ENCODE peak calls at places on chromosomes 12 and 14, in eight cellular contexts. P, M, D, U, F, V, G and J are unnamed samples.

GRCh38 chr12:115866909-115867525 is 410.5 kb downstream of the MED13L start:
- DNase-seq in P (no peak), M (no peak), D (no peak), U (peak; percentile 54), F (no peak), V (no peak), G (no peak), J (peak; percentile 6)

GRCh38 chr14:73752297-73752992 is 38.3 kb upstream of the PNMA1 start:
- DNase-seq in P (peak; percentile 66), M (no peak), D (peak; percentile 45), U (peak; percentile 81), F (no peak), V (peak; percentile 70), G (peak; percentile 72), J (peak; percentile 47)

GRCh38 chr12:49187184-49187583 is 1.7 kb downstream of the TUBA1A start:
- DNase-seq in P (no peak), M (no peak), D (peak; percentile 61), U (peak; percentile 38), F (no peak), V (peak; percentile 31), G (no peak), J (peak; percentile 52)

GRCh38 chr12:14156606-14157005 is 175.2 kb upstream of the GRIN2B start:
- DNase-seq in P (no peak), M (no peak), D (no peak), U (no peak), F (no peak), V (no peak), G (no peak), J (no peak)

GRCh38 chr12:42129595-42130204 is 15.0 kb downstream of the GXYLT1 start:
- DNase-seq in P (no peak), M (peak; percentile 58), D (peak; percentile 80), U (peak; percentile 63), F (peak; percentile 39), V (no peak), G (no peak), J (peak; percentile 85)

GRCh38 chr12:119715268-119715620 is 47.3 kb downstream of the PRKAB1 start:
- DNase-seq in P (no peak), M (no peak), D (peak; percentile 7), U (no peak), F (no peak), V (no peak), G (no peak), J (no peak)

GRCh38 chr12:21627924-21628323 is 23.3 kb upstream of the GYS2 start:
- DNase-seq in P (no peak), M (peak; percentile 30), D (no peak), U (no peak), F (peak; percentile 40), V (no peak), G (no peak), J (no peak)

GRCh38 chr12:89862511-89863331 is 154.1 kb upstream of the ATP2B1 start:
- DNase-seq in P (peak; percentile 33), M (no peak), D (no peak), U (peak; percentile 51), F (peak; percentile 70), V (no peak), G (no peak), J (no peak)

GRCh38 chr14:104227806-104228205 is 89.4 kb downstream of the KIF26A start:
- DNase-seq in P (no peak), M (no peak), D (no peak), U (no peak), F (no peak), V (no peak), G (peak; percentile 7), J (no peak)

GRCh38 chr14:42368234-42368633 is 761.6 kb downstream of the LRFN5 start:
- DNase-seq in P (no peak), M (no peak), D (no peak), U (no peak), F (no peak), V (no peak), G (no peak), J (no peak)

GRCh38 chr12:115199831-115200230 is 515.9 kb upstream of the TBX3 start:
- DNase-seq in P (no peak), M (no peak), D (peak; percentile 80), U (no peak), F (no peak), V (no peak), G (no peak), J (no peak)

GRCh38 chr12:126930234-126930633 is 1336.7 kb upstream of the TMEM132C start:
- DNase-seq in P (no peak), M (no peak), D (no peak), U (no peak), F (no peak), V (no peak), G (no peak), J (no peak)

GRCh38 chr14:67420102-67420739 is 8.3 kb upstream of the PLEK2 start:
- DNase-seq in P (peak; percentile 26), M (no peak), D (no peak), U (peak; percentile 59), F (peak; percentile 43), V (no peak), G (no peak), J (peak; percentile 46)

GRCh38 chr12:21585485-21585884 is 19.2 kb downstream of the GYS2 start:
- DNase-seq in P (no peak), M (no peak), D (no peak), U (no peak), F (no peak), V (no peak), G (no peak), J (no peak)

GRCh38 chr12:6493580-6494350 is at the start of gene NCAPD2:
- DNase-seq in P (peak; percentile 97), M (peak; percentile 98), D (peak; percentile 93), U (peak; percentile 95), F (peak; percentile 97), V (peak; percentile 87), G (peak; percentile 97), J (peak; percentile 99)

GRCh38 chr12:111598637-111599458 is at the start of gene ATXN2:
- DNase-seq in P (peak; percentile 74), M (peak; percentile 82), D (no peak), U (peak; percentile 68), F (peak; percentile 39), V (peak; percentile 73), G (peak; percentile 88), J (peak; percentile 83)

GRCh38 chr12:27143676-27144075 is 61.3 kb upstream of the C12orf71 start:
- DNase-seq in P (no peak), M (no peak), D (no peak), U (no peak), F (peak; percentile 43), V (no peak), G (no peak), J (no peak)

GRCh38 chr12:9745191-9745590 is 12.3 kb upstream of the CLECL1 start:
- DNase-seq in P (no peak), M (no peak), D (no peak), U (no peak), F (no peak), V (no peak), G (no peak), J (no peak)

GRCh38 chr12:130633771-130634170 is 82.3 kb downstream of the RIMBP2 start:
- DNase-seq in P (no peak), M (peak; percentile 47), D (no peak), U (peak; percentile 30), F (no peak), V (no peak), G (peak; percentile 63), J (peak; percentile 63)

GRCh38 chr14:86815341-86815740 is 1177.6 kb downstream of the GALC start:
- DNase-seq in P (no peak), M (no peak), D (no peak), U (no peak), F (no peak), V (no peak), G (no peak), J (no peak)

GRCh38 chr12:92505373-92506340 is 197.1 kb upstream of the PLEKHG7 start:
- DNase-seq in P (peak; percentile 45), M (no peak), D (peak; percentile 50), U (peak; percentile 75), F (no peak), V (peak; percentile 88), G (peak; percentile 66), J (no peak)

GRCh38 chr12:103839893-103840292 is 1.1 kb downstream of the NT5DC3 start:
- DNase-seq in P (no peak), M (no peak), D (no peak), U (no peak), F (no peak), V (no peak), G (no peak), J (no peak)

GRCh38 chr12:90366286-90366685 is 588.7 kb downstream of the CCER1 start:
- DNase-seq in P (no peak), M (no peak), D (peak; percentile 36), U (no peak), F (no peak), V (no peak), G (no peak), J (no peak)

DNA sequence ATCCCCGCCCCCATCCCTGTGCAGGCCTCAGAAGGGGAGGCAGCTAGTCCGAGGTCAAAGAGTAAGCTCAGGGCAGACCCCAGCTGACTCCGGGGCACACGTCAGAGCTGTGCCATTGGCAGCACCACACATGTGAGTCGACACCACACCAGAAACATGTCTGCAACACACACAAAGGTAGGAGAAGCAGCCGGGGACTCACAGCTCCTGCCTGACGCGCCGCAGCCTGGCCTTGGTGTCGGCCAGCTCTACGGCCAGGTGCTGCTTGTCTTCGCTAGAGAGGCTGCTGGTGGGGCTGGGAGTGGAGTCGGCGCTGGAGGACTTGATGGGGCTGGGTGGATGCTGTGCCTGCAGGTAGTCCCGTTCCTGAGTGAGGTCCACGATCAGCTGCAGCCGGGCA is 78.5 kb downstream of the CCDC88C start:
- DNase-seq in P (no peak), M (no peak), D (no peak), U (no peak), F (no peak), V (no peak), G (no peak), J (no peak)
- H3K4me1 ChIP-seq in P (peaks cover 6% of the 10 kb centered on the region), M (peaks cover 11% of the 10 kb centered on the region), D (no peaks in the 10 kb centered on the region), U (no peaks in the 10 kb centered on the region), F (peaks cover 27% of the 10 kb centered on the region), V (peaks cover 2% of the 10 kb centered on the region), G (no peaks in the 10 kb centered on the region), J (peaks cover 8% of the 10 kb centered on the region)

DNA sequence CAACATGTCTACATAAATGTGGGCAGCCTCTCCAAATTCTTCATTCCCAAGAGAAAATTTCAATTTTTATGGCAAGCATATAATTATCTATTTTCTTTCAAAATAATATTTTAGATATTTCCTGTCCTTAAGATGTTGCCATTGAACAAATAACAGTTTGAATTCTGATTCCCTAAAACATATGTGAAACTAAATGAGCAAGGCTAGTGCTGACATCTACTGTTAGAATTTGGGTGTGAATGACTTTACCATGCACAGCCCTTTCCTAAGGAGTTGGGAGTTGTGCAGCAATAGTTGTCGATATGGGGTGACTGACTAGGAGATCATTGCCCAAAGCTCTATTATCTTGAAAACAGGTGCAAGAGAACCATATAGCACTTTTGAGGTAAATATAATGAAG is 108.2 kb upstream of the SLC38A4 start:
- DNase-seq in P (no peak), M (peak; percentile 40), D (peak; percentile 77), U (peak; percentile 43), F (peak; percentile 40), V (no peak), G (no peak), J (peak; percentile 74)
- TF ChIP-seq CTCF in P (peak; percentile 20), M (peak; percentile 63), D (peak; percentile 81), U (no peak), F (peak; percentile 45), V (no peak), G (peak; percentile 56), J (peak; percentile 73)

GRCh38 chr14:103123634-103124500 is 606 bp downstream of the TNFAIP2 start:
- DNase-seq in P (peak; percentile 17), M (no peak), D (no peak), U (peak; percentile 54), F (no peak), V (peak; percentile 19), G (no peak), J (no peak)
- H3K4me1 ChIP-seq in P (no peaks in the 10 kb centered on the region), M (no peaks in the 10 kb centered on the region), D (peaks cover 17% of the 10 kb centered on the region), U (peaks cover 41% of the 10 kb centered on the region), F (no peaks in the 10 kb centered on the region), V (peaks cover 17% of the 10 kb centered on the region), G (peaks cover 83% of the 10 kb centered on the region), J (peaks cover 21% of the 10 kb centered on the region)

GRCh38 chr14:75518625-75519024 is 3.6 kb upstream of the BATF start:
- DNase-seq in P (no peak), M (peak; percentile 44), D (no peak), U (peak; percentile 57), F (peak; percentile 21), V (no peak), G (no peak), J (peak; percentile 23)
- TF ChIP-seq CTCF in P (no peak), M (peak; percentile 42), D (peak; percentile 8), U (no peak), F (peak; percentile 29), V (no peak), G (peak; percentile 43), J (peak; percentile 47)